ENCODE peak calls at places on chromosomes 3 and 15, in six cellular contexts. B, J, A, V, E and Z are unnamed samples.

GRCh38 chr3:50373865-50374188 is 14.5 kb upstream of the TMEM115 start:
- DNase-seq in B (no peak), J (no peak), V (no peak), A (no peak), E (no peak), Z (no peak)

GRCh38 chr3:56806407-56806806 is 4.7 kb upstream of the ARHGEF3 start:
- DNase-seq in V (no peak), E (no peak), A (no peak), J (no peak), B (no peak), Z (no peak)

GRCh38 chr3:50255251-50255615 is 13.7 kb upstream of the SEMA3B start:
- DNase-seq in V (no peak), E (no peak), A (no peak), B (no peak), J (no peak), Z (no peak)

GRCh38 chr15:60590935-60591490 is 112.1 kb upstream of the ICE2 start:
- DNase-seq in B (peak), J (peak), V (peak), E (peak), A (no peak), Z (no peak)

GRCh38 chr15:35630570-35630969 is 84.6 kb upstream of the DPH6 start:
- DNase-seq in E (no peak), A (no peak), B (peak), J (no peak), V (peak), Z (no peak)

GRCh38 chr15:98292442-98293240 is 332.1 kb downstream of the ARRDC4 start:
- DNase-seq in E (no peak), B (peak), A (no peak), V (peak), J (peak), Z (peak)

GRCh38 chr15:93300796-93301195 is 211.8 kb upstream of the RGMA start:
- DNase-seq in J (no peak), B (no peak), V (no peak), A (no peak), E (no peak), Z (no peak)

GRCh38 chr3:152376351-152377183 is 107.8 kb downstream of the MBNL1 start:
- DNase-seq in J (no peak), A (no peak), V (peak), E (no peak), B (peak), Z (no peak)

GRCh38 chr15:23877502-23878412 is 190.7 kb upstream of the NDN start:
- DNase-seq in A (no peak), E (no peak), B (peak), V (peak), J (peak), Z (no peak)

GRCh38 chr15:40322531-40323238 is 807 bp upstream of the INAFM2 start:
- DNase-seq in V (no peak), A (no peak), J (no peak), B (peak), E (peak), Z (no peak)

GRCh38 chr3:101646726-101647125 is 30.2 kb downstream of the ZBTB11 start:
- DNase-seq in V (peak), J (no peak), B (no peak), E (no peak), A (no peak), Z (peak)

GRCh38 chr15:89917442-89918085 is 4.8 kb upstream of the ARPIN start:
- DNase-seq in B (no peak), J (no peak), A (no peak), E (no peak), V (no peak), Z (no peak)

GRCh38 chr15:72732554-72732953 is 46.5 kb downstream of the BBS4 start:
- DNase-seq in E (no peak), J (no peak), B (no peak), A (no peak), V (no peak), Z (no peak)

GRCh38 chr3:55166577-55167555 is 239.0 kb upstream of the LRTM1 start:
- DNase-seq in V (no peak), J (no peak), B (no peak), E (no peak), A (no peak), Z (no peak)

GRCh38 chr3:157226173-157226847 is 66.4 kb upstream of the CCNL1 start:
- DNase-seq in J (no peak), A (no peak), V (peak), B (peak), E (no peak), Z (no peak)

GRCh38 chr15:88843334-88843733 is 40.1 kb downstream of the ACAN start:
- DNase-seq in J (no peak), B (no peak), A (no peak), V (no peak), E (no peak), Z (no peak)

GRCh38 chr15:91039996-91040395 is 17.6 kb upstream of the VPS33B start:
- DNase-seq in E (no peak), V (no peak), A (no peak), B (no peak), J (no peak), Z (no peak)

GRCh38 chr3:139310474-139310933 is 33.3 kb upstream of the MRPS22 start:
- DNase-seq in V (peak), B (peak), E (no peak), J (no peak), A (no peak), Z (peak)

GRCh38 chr3:15032650-15033049 is 32.5 kb downstream of the MRPS25 start:
- DNase-seq in V (no peak), A (no peak), E (no peak), B (no peak), J (no peak), Z (no peak)

GRCh38 chr15:85543741-85544155 is 163.3 kb downstream of the AKAP13 start:
- DNase-seq in A (no peak), E (peak), V (no peak), B (no peak), J (peak), Z (no peak)

GRCh38 chr15:100433304-100433703 is 91.5 kb upstream of the ADAMTS17 start:
- DNase-seq in A (no peak), B (no peak), V (no peak), E (no peak), J (no peak), Z (no peak)

GRCh38 chr3:147940846-147941245 is 531.7 kb downstream of the ZIC1 start:
- DNase-seq in V (no peak), B (no peak), J (no peak), A (no peak), E (no peak), Z (no peak)

GRCh38 chr3:147937891-147938290 is 528.7 kb downstream of the ZIC1 start:
- DNase-seq in J (no peak), V (no peak), A (no peak), B (no peak), E (no peak), Z (no peak)

GRCh38 chr3:147937341-147937740 is 528.2 kb downstream of the ZIC1 start:
- DNase-seq in J (no peak), V (no peak), E (no peak), A (no peak), B (no peak), Z (no peak)

GRCh38 chr3:147940400-147940799 is 531.2 kb downstream of the ZIC1 start:
- DNase-seq in V (no peak), E (no peak), B (peak), J (no peak), A (no peak), Z (no peak)

GRCh38 chr3:147939425-147940196 is 530.4 kb downstream of the ZIC1 start:
- DNase-seq in B (no peak), E (no peak), V (no peak), A (no peak), J (no peak), Z (no peak)
- H3K4me3 ChIP-seq in B (peak), E (no peak), V (no peak), A (no peak), J (peak), Z (no peak)

GRCh38 chr3:33233884-33234283 is 15.3 kb upstream of the SUSD5 start:
- DNase-seq in B (no peak), E (no peak), A (no peak), V (no peak), J (no peak), Z (no peak)

GRCh38 chr3:33229066-33229465 is 10.5 kb upstream of the SUSD5 start:
- DNase-seq in E (no peak), A (no peak), J (no peak), B (no peak), V (no peak), Z (no peak)

GRCh38 chr3:33236005-33236404 is 17.4 kb upstream of the SUSD5 start:
- DNase-seq in V (no peak), B (no peak), J (no peak), E (no peak), A (no peak), Z (no peak)

GRCh38 chr3:33229947-33230346 is 11.3 kb upstream of the SUSD5 start:
- DNase-seq in A (no peak), B (no peak), J (no peak), V (no peak), E (no peak), Z (no peak)

GRCh38 chr3:33231755-33232465 is 13.3 kb upstream of the SUSD5 start:
- DNase-seq in E (no peak), B (no peak), J (no peak), A (no peak), V (no peak), Z (no peak)
- TF ChIP-seq CTCF in E (no peak), B (no peak), J (no peak), A (no peak), V (no peak), Z (no peak)

DNA sequence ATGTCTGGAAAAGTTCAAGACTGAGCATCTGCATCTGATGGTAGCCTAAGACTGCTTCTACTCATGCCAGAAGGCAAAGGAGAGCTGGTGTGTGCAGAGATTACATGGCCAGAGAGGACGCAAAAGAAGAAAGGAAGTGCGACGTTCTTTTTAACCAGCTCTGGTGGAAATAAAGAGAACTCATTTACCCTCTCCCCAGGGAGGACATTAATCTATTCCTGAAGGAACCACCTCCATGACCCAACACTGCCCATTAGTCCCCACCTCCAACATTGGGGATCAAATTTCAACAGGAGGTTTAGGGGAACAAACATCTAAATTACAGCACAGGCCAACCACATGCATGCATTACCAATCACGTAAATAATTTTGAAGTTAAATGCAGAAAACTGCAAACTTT is 1.5 kb upstream of the NCK1 start:
- DNase-seq in A (no peak), V (no peak), E (no peak), B (peak), J (no peak), Z (no peak)
- H3K4me3 ChIP-seq in A (no peak), V (no peak), E (no peak), B (peak), J (peak), Z (peak)

GRCh38 chr3:123096126-123096525 is 29.3 kb downstream of the PDIA5 start:
- DNase-seq in V (no peak), J (no peak), A (no peak), E (no peak), B (no peak), Z (no peak)

GRCh38 chr3:123092243-123092642 is 25.4 kb downstream of the PDIA5 start:
- DNase-seq in E (no peak), B (no peak), J (no peak), V (no peak), A (no peak), Z (no peak)

GRCh38 chr3:123094492-123094891 is 27.7 kb downstream of the PDIA5 start:
- DNase-seq in E (no peak), A (no peak), V (no peak), B (no peak), J (no peak), Z (no peak)

GRCh38 chr3:123094914-123095313 is 28.1 kb downstream of the PDIA5 start:
- DNase-seq in B (no peak), E (no peak), A (no peak), V (no peak), J (no peak), Z (no peak)

GRCh38 chr3:123093696-123094095 is 26.9 kb downstream of the PDIA5 start:
- DNase-seq in V (no peak), A (no peak), B (no peak), E (no peak), J (no peak), Z (no peak)
- TF ChIP-seq CTCF in V (no peak), A (no peak), B (no peak), E (no peak), J (no peak), Z (no peak)

GRCh38 chr3:197709135-197709534 is 27.6 kb downstream of the RUBCN start:
- DNase-seq in J (no peak), V (no peak), B (no peak), A (no peak), E (no peak), Z (no peak)

GRCh38 chr3:197714251-197714650 is 22.5 kb downstream of the RUBCN start:
- DNase-seq in V (no peak), A (no peak), B (no peak), E (no peak), J (no peak), Z (no peak)

GRCh38 chr3:197718904-197719303 is 17.8 kb downstream of the RUBCN start:
- DNase-seq in E (no peak), B (peak), V (peak), J (no peak), A (peak), Z (no peak)

GRCh38 chr3:197711973-197712707 is 24.6 kb downstream of the RUBCN start:
- DNase-seq in E (peak), V (peak), J (peak), A (peak), B (peak), Z (peak)

DNA sequence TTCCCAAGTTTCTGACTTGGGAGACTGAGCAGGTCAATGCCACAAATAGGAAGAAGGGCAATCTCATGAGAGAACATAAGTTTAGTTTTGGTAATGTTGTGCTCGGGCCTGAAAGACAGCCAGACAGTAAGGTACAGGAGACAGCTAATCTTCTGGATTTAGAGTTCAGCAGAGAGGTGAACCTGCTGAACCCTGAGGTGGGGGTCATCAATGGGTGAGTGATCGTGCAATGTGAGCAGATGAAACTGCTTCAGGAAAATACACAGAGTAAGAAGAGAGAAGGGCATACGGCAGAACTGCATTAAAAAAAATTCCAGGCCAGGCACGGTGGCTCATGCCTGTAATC is 23.3 kb downstream of the RUBCN start:
- DNase-seq in A (peak), E (no peak), V (no peak), B (no peak), J (no peak), Z (no peak)
- H3K4me3 ChIP-seq in A (no peak), E (no peak), V (no peak), B (no peak), J (no peak), Z (no peak)

DNA sequence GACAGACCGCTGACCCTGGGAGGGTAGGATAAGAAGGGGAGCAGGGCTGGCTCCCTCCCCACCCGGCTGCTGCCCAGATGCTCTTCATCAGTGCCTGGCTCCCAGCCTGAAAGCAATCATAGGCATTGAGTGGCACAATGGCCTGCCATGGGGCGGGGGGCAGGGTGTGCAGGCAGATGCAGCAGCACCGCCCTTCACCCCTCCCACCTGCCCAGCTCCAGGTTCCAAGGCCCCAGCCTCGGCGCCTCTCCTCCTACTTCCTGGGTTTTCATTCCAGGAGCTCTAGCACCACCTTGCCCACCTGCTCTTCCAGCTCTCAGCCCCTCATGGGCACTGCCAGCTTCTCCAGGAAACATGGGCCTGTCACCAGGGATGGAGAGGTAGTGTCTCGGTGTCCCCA is 101.7 kb downstream of the MEGF11 start:
- DNase-seq in A (no peak), V (no peak), J (peak), B (no peak), E (no peak), Z (no peak)
- TF ChIP-seq CTCF in A (peak), V (no peak), J (peak), B (no peak), E (no peak), Z (no peak)

GRCh38 chr3:94064243-94064642 is 1.4 kb downstream of the NSUN3 start:
- DNase-seq in V (no peak), A (no peak), J (no peak), B (no peak), E (no peak), Z (no peak)
- H3K4me3 ChIP-seq in V (no peak), A (no peak), J (peak), B (no peak), E (no peak), Z (peak)

DNA sequence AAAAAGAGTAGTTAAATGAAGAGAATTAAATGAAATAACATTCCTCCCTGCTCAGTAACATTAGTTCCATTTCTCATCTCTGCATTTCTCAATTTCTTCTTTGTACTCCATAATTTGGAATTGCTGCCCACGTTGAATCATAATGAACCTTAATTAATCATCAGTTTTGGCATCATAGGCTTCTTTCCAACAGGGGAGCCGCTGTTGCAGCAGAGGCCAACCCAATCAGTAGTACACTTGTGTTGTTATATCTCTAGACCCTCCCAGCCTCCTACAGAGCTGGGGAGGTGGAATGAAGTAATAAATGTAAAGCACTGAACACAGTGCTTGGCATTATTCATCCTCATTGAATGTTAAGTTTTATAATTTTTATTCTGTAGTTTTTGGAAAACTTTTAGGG is 240.7 kb downstream of the CHST2 start:
- DNase-seq in V (peak), J (no peak), A (no peak), E (no peak), B (peak), Z (no peak)
- TF ChIP-seq CTCF in V (no peak), J (no peak), A (no peak), E (no peak), B (no peak), Z (no peak)